ENCODE peak calls at places on chromosome 1, in five cellular contexts. R is astrocyte of the spinal cord; G is ACHN; S is stimulated activated CD8-positive, alpha-beta memory T cell treated with anti-CD3 and anti-CD28 coated beads, Interleukin-2, amount 100 ng/mL, for 1 hour; K is effector CD4-positive, alpha-beta T cell. I is an unnamed sample.

GRCh38 chr1:16275591-16275990 is 38.6 kb upstream of the CPLANE2 start:
- DNase-seq in R (no peak), G (no peak), S (no peak), K (no peak), I (no peak)

GRCh38 chr1:205626216-205626615 is 5.6 kb downstream of the ELK4 start:
- DNase-seq in R (no peak), G (no peak), S (no peak), K (no peak), I (no peak)

GRCh38 chr1:174135200-174135599 is 24.1 kb upstream of the RABGAP1L start:
- DNase-seq in R (no peak), G (no peak), S (no peak), K (no peak), I (no peak)

GRCh38 chr1:179817056-179817455 is 60.5 kb downstream of the TOR1AIP2 start:
- DNase-seq in R (no peak), G (no peak), S (no peak), K (no peak), I (no peak)

GRCh38 chr1:46341222-46342083 is 846 bp downstream of the NSUN4 start:
- DNase-seq in R (no peak), G (no peak), S (no peak), K (no peak), I (no peak)

GRCh38 chr1:86018311-86018923 is 138.2 kb downstream of the COL24A1 start:
- DNase-seq in R (peak; percentile 52), G (peak; percentile 47), S (no peak), K (no peak), I (peak; percentile 56)

GRCh38 chr1:87044840-87045239 is 130.4 kb downstream of the HS2ST1 start:
- DNase-seq in R (no peak), G (no peak), S (no peak), K (peak; percentile 23), I (no peak)

GRCh38 chr1:54384921-54385726 is 21.1 kb downstream of the SSBP3 start:
- DNase-seq in R (no peak), G (no peak), S (no peak), K (no peak), I (peak; percentile 59)

GRCh38 chr1:18950415-18951026 is 6.0 kb downstream of the IFFO2 start:
- DNase-seq in R (no peak), G (no peak), S (no peak), K (no peak), I (no peak)

GRCh38 chr1:183461350-183461749 is 10.9 kb upstream of the SMG7 start:
- DNase-seq in R (no peak), G (no peak), S (no peak), K (no peak), I (peak; percentile 65)

GRCh38 chr1:53275566-53275965 is 37.2 kb upstream of the MAGOH start:
- DNase-seq in R (no peak), G (no peak), S (no peak), K (no peak), I (no peak)

GRCh38 chr1:177948336-177948972 is 21.4 kb downstream of the SEC16B start:
- DNase-seq in R (peak; percentile 76), G (peak; percentile 77), S (no peak), K (no peak), I (peak; percentile 78)

GRCh38 chr1:193260056-193260750 is 73.8 kb upstream of the B3GALT2 start:
- DNase-seq in R (no peak), G (no peak), S (no peak), K (no peak), I (no peak)

GRCh38 chr1:180507826-180508724 is 5.7 kb upstream of the ACBD6 start:
- DNase-seq in R (peak; percentile 52), G (no peak), S (no peak), K (no peak), I (peak; percentile 15)

GRCh38 chr1:186442651-186443114 is 18.2 kb downstream of the PDC start:
- DNase-seq in R (peak; percentile 14), G (no peak), S (no peak), K (no peak), I (peak; percentile 33)

GRCh38 chr1:167697667-167698141 is 24.1 kb upstream of the MPZL1 start:
- DNase-seq in R (no peak), G (no peak), S (no peak), K (no peak), I (no peak)

GRCh38 chr1:114278911-114279310 is 125.2 kb upstream of the SYT6 start:
- DNase-seq in R (no peak), G (no peak), S (no peak), K (no peak), I (no peak)

GRCh38 chr1:17405898-17406759 is 33.3 kb downstream of the RCC2 start:
- DNase-seq in R (peak; percentile 55), G (peak; percentile 54), S (no peak), K (peak; percentile 13), I (peak; percentile 72)

GRCh38 chr1:181659348-181659957 is 176.1 kb downstream of the CACNA1E start:
- DNase-seq in R (no peak), G (no peak), S (no peak), K (no peak), I (no peak)

GRCh38 chr1:19661721-19662228 is 2.9 kb upstream of the HTR6 start:
- DNase-seq in R (peak; percentile 66), G (peak; percentile 39), S (no peak), K (peak; percentile 51), I (peak; percentile 59)